ENCODE peak calls at places on chromosomes 5 and 9, in ten cellular contexts. H is cardiac muscle cell, P is fibroblast of lung, U is left ventricle myocardium inferior, V is suprapubic skin, G is hepatocyte, Y is A549, W is breast epithelium, J is body of pancreas, E is MM.1S. D is an unnamed sample. For H3K9me3, the result is how much of the 10 kb centered on the place peaks cover.

GRCh38 chr5:129384736-129385135 is 75.4 kb upstream of the ADAMTS19 start:
- DNase-seq in H (no peak), P (peak), U (no peak), V (no peak), G (no peak), Y (no peak), W (no peak), J (no peak), E (no peak), D (no peak)

GRCh38 chr9:122213589-122214413 is 15.0 kb downstream of the LHX6 start:
- DNase-seq in H (peak), P (no peak), U (no peak), V (no peak), G (peak), Y (peak), W (no peak), J (peak), E (peak), D (no peak)

GRCh38 chr5:1185652-1186350 is 15.6 kb upstream of the SLC6A19 start:
- DNase-seq in H (peak), P (no peak), U (peak), V (no peak), G (peak), Y (no peak), W (no peak), J (peak), E (no peak), D (peak)

GRCh38 chr5:58037899-58038298 is 422.0 kb downstream of the PLK2 start:
- DNase-seq in H (no peak), P (no peak), U (no peak), V (no peak), G (peak), Y (no peak), W (no peak), J (no peak), E (no peak), D (no peak)

GRCh38 chr5:85472749-85473148 is 1088.1 kb upstream of the EDIL3 start:
- DNase-seq in H (no peak), P (no peak), U (no peak), V (no peak), G (no peak), Y (no peak), W (no peak), J (no peak), E (no peak), D (no peak)

GRCh38 chr9:126676102-126676684 is 62.5 kb downstream of the LMX1B start:
- DNase-seq in H (no peak), P (no peak), U (no peak), V (no peak), G (no peak), Y (no peak), W (no peak), J (no peak), E (no peak), D (no peak)

GRCh38 chr5:172065431-172066065 is 59.1 kb upstream of the FBXW11 start:
- DNase-seq in H (no peak), P (peak), U (no peak), V (no peak), G (no peak), Y (no peak), W (peak), J (peak), E (no peak), D (no peak)

GRCh38 chr5:53335115-53335514 is 145.3 kb upstream of the FST start:
- DNase-seq in H (peak), P (no peak), U (no peak), V (no peak), G (peak), Y (no peak), W (no peak), J (no peak), E (no peak), D (no peak)

GRCh38 chr5:67985686-67986387 is 229.7 kb upstream of the PIK3R1 start:
- DNase-seq in H (peak), P (peak), U (no peak), V (no peak), G (no peak), Y (no peak), W (no peak), J (no peak), E (no peak), D (no peak)

GRCh38 chr9:136671646-136672430 is 9.1 kb downstream of the EGFL7 start:
- DNase-seq in H (peak), P (no peak), U (no peak), V (no peak), G (peak), Y (peak), W (no peak), J (peak), E (no peak), D (no peak)

GRCh38 chr9:2015581-2016410 is 649 bp downstream of the SMARCA2 start:
- DNase-seq in H (peak), P (peak), U (peak), V (peak), G (peak), Y (peak), W (peak), J (peak), E (peak), D (peak)

GRCh38 chr5:81971086-81971693 is 633 bp upstream of the ATG10 start:
- DNase-seq in H (peak), P (peak), U (no peak), V (no peak), G (peak), Y (peak), W (no peak), J (no peak), E (peak), D (no peak)

GRCh38 chr9:16730162-16730561 is 140.3 kb downstream of the BNC2 start:
- DNase-seq in H (no peak), P (no peak), U (no peak), V (no peak), G (no peak), Y (no peak), W (no peak), J (no peak), E (no peak), D (no peak)

GRCh38 chr5:61881821-61882220 is 424.2 kb upstream of the KIF2A start:
- DNase-seq in H (no peak), P (peak), U (no peak), V (no peak), G (peak), Y (no peak), W (no peak), J (no peak), E (no peak), D (no peak)

GRCh38 chr9:744790-745456 is 96.6 kb upstream of the DMRT1 start:
- DNase-seq in H (no peak), P (no peak), U (peak), V (no peak), G (no peak), Y (no peak), W (no peak), J (peak), E (no peak), D (no peak)

GRCh38 chr5:163712011-163712410 is 206.6 kb downstream of the MAT2B start:
- DNase-seq in H (no peak), P (peak), U (no peak), V (no peak), G (no peak), Y (no peak), W (no peak), J (no peak), E (no peak), D (no peak)

GRCh38 chr9:97555164-97555563 is 53.7 kb downstream of the TMOD1 start:
- DNase-seq in H (no peak), P (peak), U (peak), V (no peak), G (no peak), Y (no peak), W (no peak), J (no peak), E (no peak), D (no peak)

GRCh38 chr9:109966643-109967368 is 186.8 kb downstream of the PALM2AKAP2 start:
- DNase-seq in H (no peak), P (no peak), U (no peak), V (no peak), G (no peak), Y (no peak), W (no peak), J (no peak), E (no peak), D (no peak)

GRCh38 chr5:116573279-116573616 is 1.4 kb downstream of the SEMA6A start:
- DNase-seq in H (peak), P (peak), U (peak), V (peak), G (peak), Y (peak), W (no peak), J (peak), E (no peak), D (peak)

DNA sequence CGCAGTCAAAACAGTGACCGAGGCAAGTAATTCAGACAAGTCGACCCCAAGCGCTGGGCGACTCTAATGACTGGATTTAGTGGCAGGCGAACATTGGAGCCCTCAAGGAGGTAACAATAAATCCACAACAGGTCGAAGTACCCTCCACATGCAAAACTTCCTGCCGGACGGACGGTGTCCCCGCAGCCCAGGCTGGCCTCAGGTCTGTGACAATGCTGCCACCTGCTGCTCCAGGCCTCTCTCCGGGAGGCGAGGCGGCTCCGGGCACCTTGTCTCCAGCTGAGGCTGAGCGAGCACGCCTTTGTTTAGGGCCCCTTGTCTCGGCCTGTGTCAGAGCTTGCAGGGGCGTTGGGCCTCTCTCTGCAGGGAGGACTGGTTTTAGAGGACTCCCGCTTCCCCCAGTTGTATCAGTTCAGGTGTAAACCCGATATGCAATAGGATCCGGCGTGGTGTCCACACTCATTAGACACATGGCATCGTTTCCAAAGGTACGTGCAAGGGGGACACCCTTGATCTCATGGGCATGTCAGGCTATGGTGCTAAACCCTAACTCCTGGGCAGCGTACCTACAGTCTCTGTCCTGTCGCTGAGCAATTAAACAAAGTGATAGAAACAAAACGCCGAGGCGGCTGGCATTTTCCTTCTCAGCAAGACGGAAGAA is 628.0 kb upstream of the ADAMTS16 start:
- DNase-seq in H (peak), P (peak), U (peak), V (no peak), G (peak), Y (peak), W (peak), J (peak), E (no peak), D (peak)
- TF ChIP-seq CTCF in H (no peak), P (no peak), U (peak), V (peak), G (peak), Y (peak), W (peak), J (peak), E (no peak), D (peak)

GRCh38 chr5:44794371-44794770 is 14.4 kb upstream of the MRPS30 start:
- DNase-seq in H (no peak), P (no peak), U (no peak), V (no peak), G (no peak), Y (no peak), W (no peak), J (no peak), E (no peak), D (no peak)
- H3K9me3 ChIP-seq in H (under half), P (under half), U (under half), V (under half), G (under half), Y (under half), W (under half), J (under half), E (under half), D (under half)

DNA sequence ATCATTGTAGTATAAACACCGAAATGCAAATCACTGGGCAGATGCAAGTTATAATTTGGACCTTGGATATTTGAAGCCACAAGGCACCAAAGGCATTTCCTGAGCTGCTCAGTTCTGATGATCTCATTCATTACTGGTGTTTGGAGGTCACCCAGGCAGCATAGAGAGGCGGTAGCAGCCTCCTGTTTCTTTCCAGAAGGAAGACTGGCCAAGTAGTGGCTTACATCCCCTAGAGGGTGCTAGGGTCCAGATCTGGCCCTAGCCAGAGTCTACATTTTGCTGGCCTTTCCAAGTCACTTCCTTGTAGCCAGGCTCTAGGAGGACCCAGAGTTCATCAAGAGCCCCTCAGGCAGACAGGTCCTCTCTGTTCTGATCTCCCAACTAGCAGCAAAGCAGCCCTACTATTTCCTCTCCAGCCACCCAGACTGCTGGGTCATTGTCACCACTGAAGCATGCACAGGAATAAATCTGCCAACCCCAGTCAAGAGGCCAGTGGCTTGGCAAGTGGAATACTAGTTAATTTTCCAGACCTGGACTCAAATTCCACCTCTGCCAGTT is 33.4 kb upstream of the TTC1 start:
- DNase-seq in H (no peak), P (peak), U (no peak), V (no peak), G (peak), Y (peak), W (no peak), J (no peak), E (no peak), D (no peak)
- TF ChIP-seq CTCF in H (peak), P (peak), U (peak), V (no peak), G (no peak), Y (no peak), W (no peak), J (no peak), E (peak), D (no peak)

GRCh38 chr5:75571547-75571946 is 39.7 kb upstream of the ANKDD1B start:
- DNase-seq in H (no peak), P (no peak), U (no peak), V (no peak), G (no peak), Y (no peak), W (no peak), J (no peak), E (peak), D (no peak)
- H3K9me3 ChIP-seq in H (under half), P (under half), U (under half), V (under half), G (under half), Y (under half), W (under half), J (under half), E (under half), D (under half)

DNA sequence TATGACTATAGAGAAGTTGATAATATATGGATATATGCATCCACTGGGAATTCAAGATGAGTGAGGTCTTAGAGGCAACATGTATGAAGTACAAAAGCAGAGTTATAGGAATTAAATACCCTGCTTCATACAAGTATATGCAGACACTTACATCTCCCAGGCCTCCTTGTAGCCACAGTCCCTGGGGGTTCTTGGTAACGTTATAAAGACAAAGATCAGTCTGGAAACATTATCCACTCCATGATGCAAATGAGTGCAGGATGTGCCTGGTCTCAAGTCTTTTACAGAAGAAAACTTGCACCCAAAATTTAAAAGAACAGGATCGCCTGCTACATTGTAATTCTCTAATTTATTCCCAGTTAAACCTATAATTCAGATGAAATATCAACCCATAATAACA is 92.4 kb upstream of the ANXA1 start:
- DNase-seq in H (no peak), P (no peak), U (no peak), V (no peak), G (no peak), Y (no peak), W (no peak), J (no peak), E (no peak), D (no peak)
- TF ChIP-seq CTCF in H (no peak), P (no peak), U (no peak), V (no peak), G (no peak), Y (no peak), W (no peak), J (no peak), E (no peak), D (no peak)

GRCh38 chr5:13133951-13134350 is 810.5 kb downstream of the DNAH5 start:
- DNase-seq in H (no peak), P (no peak), U (no peak), V (no peak), G (no peak), Y (no peak), W (no peak), J (no peak), E (no peak), D (no peak)
- H3K9me3 ChIP-seq in H (under half), P (under half), U (under half), V (under half), G (under half), Y (under half), W (under half), J (under half), E (under half), D (under half)

DNA sequence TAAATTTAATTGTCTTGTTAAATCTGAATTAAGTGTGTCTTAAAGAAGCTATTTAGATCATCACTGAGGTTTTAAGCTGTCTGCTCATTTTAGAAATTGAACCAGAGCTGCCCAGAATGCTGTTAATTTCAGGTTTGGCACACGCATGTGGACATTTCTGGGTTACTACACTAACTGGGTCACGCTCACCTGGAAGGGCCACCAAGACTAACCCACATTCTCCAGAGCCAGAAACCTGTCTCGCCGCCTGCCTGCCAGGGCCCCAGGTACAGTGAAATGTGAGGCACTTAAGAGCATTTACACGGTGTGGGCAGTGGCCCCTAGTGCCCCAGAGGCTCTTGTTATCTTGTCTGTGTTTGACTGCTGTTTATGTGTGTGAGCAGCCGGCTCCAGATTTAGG is 46.6 kb downstream of the ATP10B start:
- DNase-seq in H (no peak), P (no peak), U (no peak), V (no peak), G (no peak), Y (no peak), W (no peak), J (no peak), E (no peak), D (no peak)
- TF ChIP-seq CTCF in H (no peak), P (no peak), U (no peak), V (no peak), G (no peak), Y (no peak), W (no peak), J (no peak), E (no peak), D (no peak)

GRCh38 chr5:168480601-168481000 is 5.7 kb upstream of the RARS1 start:
- DNase-seq in H (no peak), P (no peak), U (no peak), V (no peak), G (no peak), Y (no peak), W (no peak), J (no peak), E (no peak), D (no peak)
- H3K9me3 ChIP-seq in H (under half), P (under half), U (under half), V (under half), G (under half), Y (under half), W (under half), J (under half), E (under half), D (under half)

DNA sequence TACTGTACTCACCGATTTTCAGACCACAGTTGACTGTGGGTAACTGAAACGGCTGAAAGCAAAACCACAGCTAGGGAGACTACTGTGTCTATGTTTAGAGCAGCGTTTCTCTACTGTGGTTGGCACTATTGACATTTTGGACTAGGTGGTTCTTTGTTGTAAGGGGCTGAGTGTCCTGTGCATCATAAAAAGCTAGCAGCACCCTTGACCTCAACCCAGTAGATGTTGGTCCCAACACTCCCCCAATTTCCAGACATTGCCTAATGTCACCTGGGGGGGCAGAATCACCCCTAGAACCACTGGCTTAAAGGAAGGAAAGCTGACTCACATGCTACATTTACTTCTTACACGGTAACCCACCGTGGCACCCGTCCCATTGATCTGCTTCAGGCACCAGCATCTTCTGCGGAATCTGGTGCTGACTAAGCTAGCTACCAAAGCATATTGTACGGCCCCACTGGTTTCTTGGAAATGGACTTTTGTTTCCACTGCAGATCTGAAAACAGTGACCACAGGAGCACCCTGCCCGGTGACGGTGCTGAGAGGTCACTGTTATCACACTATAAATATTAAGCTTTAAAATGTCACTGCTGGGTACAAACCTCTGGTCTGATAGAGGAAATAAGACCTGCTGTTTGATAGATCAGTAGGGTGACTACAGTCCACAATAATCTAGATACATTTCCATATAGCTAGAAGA is 151.5 kb downstream of the HSD17B3 start:
- DNase-seq in H (no peak), P (peak), U (no peak), V (no peak), G (no peak), Y (no peak), W (no peak), J (no peak), E (peak), D (no peak)
- TF ChIP-seq CTCF in H (no peak), P (no peak), U (no peak), V (no peak), G (no peak), Y (no peak), W (no peak), J (no peak), E (no peak), D (no peak)

DNA sequence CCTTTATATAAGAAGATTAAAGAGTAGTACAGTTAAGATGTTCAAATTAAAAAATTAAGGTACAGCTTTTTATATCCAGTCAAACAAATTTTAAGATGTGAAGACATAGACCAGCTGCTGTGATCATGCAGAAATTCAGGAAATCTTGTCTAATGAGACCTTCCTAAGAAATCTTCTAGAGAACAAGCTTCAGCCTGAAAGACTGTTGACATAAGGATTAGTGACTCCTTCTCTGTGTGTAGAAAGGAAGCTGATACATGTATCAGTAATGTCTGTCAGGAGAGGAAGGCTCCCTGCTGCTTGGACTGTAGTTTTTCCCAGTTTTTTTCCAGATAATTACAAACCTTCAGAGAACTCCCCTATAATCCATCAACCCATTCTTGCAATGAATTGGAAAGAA is 75.8 kb upstream of the PCSK5 start:
- DNase-seq in H (no peak), P (no peak), U (no peak), V (no peak), G (no peak), Y (no peak), W (no peak), J (no peak), E (no peak), D (no peak)
- H3K9me3 ChIP-seq in H (under half), P (under half), U (half or more), V (under half), G (under half), Y (under half), W (under half), J (under half), E (under half), D (under half)

D was measured in lower lobe of right lung.